ENCODE peak calls at places on chromosomes 2 and 18, in four cellular contexts. O is K562, A is spleen, X is stomach. D is an unnamed sample.

GRCh38 chr2:42074661-42075060 is 26.8 kb downstream of the PKDCC start:
- DNase-seq in O (no peak), A (no peak), X (no peak), D (no peak)

GRCh38 chr2:60480089-60480773 is 73.2 kb downstream of the BCL11A start:
- DNase-seq in A (no peak), X (peak), O (no peak), D (no peak)

GRCh38 chr18:13893418-13893760 is 21.9 kb downstream of the MC2R start:
- DNase-seq in A (no peak), O (no peak), X (no peak), D (no peak)

GRCh38 chr2:119218478-119219064 is 5.1 kb upstream of the STEAP3 start:
- DNase-seq in X (peak), O (peak), A (peak), D (no peak)

GRCh38 chr2:166170356-166170755 is 42.5 kb upstream of the SCN1A start:
- DNase-seq in O (no peak), X (no peak), A (no peak), D (no peak)

GRCh38 chr2:149169653-149170052 is 131.2 kb downstream of the LYPD6B start:
- DNase-seq in A (no peak), X (peak), O (no peak), D (peak)

GRCh38 chr2:58608146-58608545 is 367.0 kb upstream of the FANCL start:
- DNase-seq in X (no peak), A (no peak), O (no peak), D (no peak)

GRCh38 chr2:16722677-16723076 is 57.0 kb upstream of the CYRIA start:
- DNase-seq in A (no peak), O (no peak), X (no peak), D (no peak)

GRCh38 chr2:38122344-38122743 is 46.4 kb upstream of the CYP1B1 start:
- DNase-seq in X (no peak), A (no peak), O (no peak), D (no peak)

GRCh38 chr2:168555283-168555682 is 99.2 kb downstream of the CERS6 start:
- DNase-seq in X (no peak), O (no peak), A (no peak), D (no peak)

GRCh38 chr18:75880913-75881504 is 453.5 kb upstream of the SMIM21 start:
- DNase-seq in A (no peak), X (no peak), O (no peak), D (no peak)

GRCh38 chr2:230052299-230052698 is 16.4 kb downstream of the SLC16A14 start:
- DNase-seq in A (no peak), O (no peak), X (no peak), D (no peak)

GRCh38 chr18:55384551-55385275 is 203.3 kb downstream of the TCF4 start:
- DNase-seq in A (no peak), X (no peak), O (peak), D (peak)

GRCh38 chr18:10559566-10560456 is 34.0 kb downstream of the NAPG start:
- DNase-seq in X (no peak), O (no peak), A (no peak), D (no peak)

GRCh38 chr2:99618579-99619097 is 128.8 kb upstream of the REV1 start:
- DNase-seq in A (no peak), O (no peak), X (no peak), D (no peak)

GRCh38 chr2:172082105-172082943 is 3.0 kb upstream of the DLX1 start:
- DNase-seq in A (no peak), X (no peak), O (no peak), D (no peak)

GRCh38 chr18:9557250-9557943 is 57.0 kb downstream of the PPP4R1 start:
- DNase-seq in A (no peak), O (no peak), X (no peak), D (no peak)

GRCh38 chr18:36769172-36769571 is 59.6 kb downstream of the TPGS2 start:
- DNase-seq in X (no peak), O (no peak), A (no peak), D (no peak)

GRCh38 chr2:85785027-85785822 is 31.4 kb downstream of the ATOH8 start:
- DNase-seq in A (peak), X (no peak), O (no peak), D (no peak)

GRCh38 chr2:3610415-3610814 is 15.5 kb downstream of the COLEC11 start:
- DNase-seq in X (peak), O (no peak), A (peak), D (no peak)

GRCh38 chr2:236580746-236581355 is 11.2 kb downstream of the ACKR3 start:
- DNase-seq in O (no peak), X (no peak), A (no peak), D (no peak)

GRCh38 chr18:40012931-40013609 is 1942.0 kb upstream of the PIK3C3 start:
- DNase-seq in A (no peak), X (no peak), O (no peak), D (no peak)

GRCh38 chr2:238910751-238911351 is 63.0 kb downstream of the TWIST2 start:
- DNase-seq in A (no peak), X (peak), O (no peak), D (no peak)

GRCh38 chr2:207810200-207810788 is 40.6 kb upstream of the FZD5 start:
- DNase-seq in X (no peak), A (no peak), O (no peak), D (no peak)

GRCh38 chr2:11121823-11122155 is 33.5 kb upstream of the SLC66A3 start:
- DNase-seq in X (no peak), O (no peak), A (peak), D (no peak)

GRCh38 chr2:119283873-119284331 is 60.3 kb downstream of the STEAP3 start:
- DNase-seq in X (peak), O (no peak), A (no peak), D (peak)

GRCh38 chr2:1649871-1650473 is 94.3 kb downstream of the PXDN start:
- DNase-seq in X (no peak), O (no peak), A (peak), D (no peak)

GRCh38 chr2:104405628-104406027 is 448.3 kb upstream of the POU3F3 start:
- DNase-seq in A (no peak), O (no peak), X (no peak), D (no peak)

GRCh38 chr2:151518802-151519201 is 109.1 kb downstream of the RIF1 start:
- DNase-seq in O (no peak), X (no peak), A (no peak), D (no peak)

GRCh38 chr2:48883661-48884060 is 128.1 kb upstream of the LHCGR start:
- DNase-seq in X (no peak), O (no peak), A (no peak), D (no peak)

GRCh38 chr2:126756125-126756524 is 100.2 kb downstream of the GYPC start:
- DNase-seq in X (no peak), A (no peak), O (no peak), D (no peak)

GRCh38 chr2:38074047-38074774 is 1.7 kb downstream of the CYP1B1 start:
- DNase-seq in A (peak), O (no peak), X (no peak), D (no peak)

GRCh38 chr18:2914185-2914584 is 67.4 kb downstream of the EMILIN2 start:
- DNase-seq in A (no peak), O (no peak), X (no peak), D (no peak)

GRCh38 chr2:219525533-219526232 is 11.4 kb downstream of the ASIC4 start:
- DNase-seq in A (no peak), O (peak), X (no peak), D (no peak)

GRCh38 chr2:241130316-241130715 is 19.0 kb downstream of the PASK start:
- DNase-seq in A (peak), O (no peak), X (no peak), D (no peak)

GRCh38 chr2:8475349-8476045 is 206.4 kb upstream of the ID2 start:
- DNase-seq in X (no peak), A (no peak), O (no peak), D (no peak)

GRCh38 chr2:196745711-196746110 is 53.8 kb downstream of the GTF3C3 start:
- DNase-seq in A (no peak), X (no peak), O (no peak), D (no peak)

GRCh38 chr2:23803965-23804542 is 122.9 kb downstream of the ATAD2B start:
- DNase-seq in A (no peak), O (peak), X (peak), D (peak)
- TF ChIP-seq CTCF in A (no peak), O (peak), X (no peak), D (no peak)

GRCh38 chr18:74266161-74266560 is 25.6 kb downstream of the CYB5A start:
- DNase-seq in X (no peak), O (no peak), A (no peak), D (no peak)

GRCh38 chr18:74268175-74268574 is 23.6 kb downstream of the CYB5A start:
- DNase-seq in O (no peak), A (no peak), X (no peak), D (no peak)

GRCh38 chr18:74268933-74269620 is 22.7 kb downstream of the CYB5A start:
- DNase-seq in A (no peak), X (no peak), O (peak), D (no peak)

GRCh38 chr18:74264303-74265020 is 27.3 kb downstream of the CYB5A start:
- DNase-seq in O (no peak), X (no peak), A (no peak), D (no peak)

GRCh38 chr18:74265546-74266098 is 26.1 kb downstream of the CYB5A start:
- DNase-seq in O (no peak), A (no peak), X (no peak), D (no peak)
- H3K27ac ChIP-seq in O (no peak), A (no peak), X (no peak), D (no peak)

GRCh38 chr2:232547991-232548390 is 2.4 kb downstream of the TIGD1 start:
- DNase-seq in X (no peak), A (no peak), O (no peak), D (no peak)

GRCh38 chr2:232551289-232551688 is 800 bp downstream of the EIF4E2 start:
- DNase-seq in X (no peak), A (no peak), O (no peak), D (no peak)

GRCh38 chr2:232551776-232552175 is 1.3 kb downstream of the EIF4E2 start:
- DNase-seq in X (no peak), O (no peak), A (no peak), D (no peak)

GRCh38 chr2:232549655-232550350 is 554 bp downstream of the TIGD1 start:
- DNase-seq in A (no peak), O (no peak), X (no peak), D (no peak)

DNA sequence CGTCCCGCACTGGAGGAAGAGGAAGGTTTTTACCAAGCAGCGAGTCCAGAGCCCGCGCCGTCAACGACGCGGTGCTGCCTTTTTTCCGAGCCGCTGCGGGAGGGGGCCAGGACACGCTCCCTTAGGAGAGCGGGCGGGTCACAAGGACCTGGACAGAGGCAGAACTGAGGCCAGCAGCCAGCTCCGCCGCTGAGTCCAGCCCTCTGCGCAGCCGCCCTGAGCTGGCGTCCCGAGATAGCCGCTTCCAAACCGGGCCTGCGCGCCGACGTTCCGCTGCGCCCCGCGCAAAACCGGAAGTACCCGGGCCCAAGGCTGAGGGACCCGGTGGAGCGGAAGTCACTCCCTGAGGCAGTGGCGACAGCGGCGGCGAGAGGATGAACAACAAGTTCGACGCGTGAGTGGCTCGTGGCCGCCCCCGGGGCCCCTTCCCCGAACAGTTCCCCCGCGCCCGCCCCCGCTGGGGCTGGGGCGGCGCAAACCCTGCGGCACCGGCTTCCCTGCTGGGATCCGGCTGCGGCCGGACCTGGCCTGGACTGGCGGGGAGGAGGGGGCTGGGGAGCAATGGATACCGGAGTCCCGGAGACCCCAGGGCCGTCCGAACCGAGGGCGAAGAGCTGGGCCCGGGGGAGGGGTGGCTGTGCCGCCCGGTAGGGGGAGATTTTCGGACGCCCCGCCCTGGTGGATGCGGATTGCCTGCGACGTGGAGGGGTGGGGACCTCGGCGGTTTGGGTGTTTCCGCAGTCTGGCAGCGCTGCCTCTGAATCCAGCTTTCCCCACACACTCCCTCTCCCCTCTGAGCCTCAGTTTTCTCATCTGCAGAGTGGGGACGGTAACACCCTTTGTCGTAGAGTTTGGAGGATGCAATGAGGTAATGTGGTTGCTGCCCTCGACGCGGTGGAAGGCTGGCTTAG is at the start of the genes EIF4E2 and TIGD1:
- DNase-seq in X (peak), O (peak), A (peak), D (peak)
- TF ChIP-seq POLR2A in X (peak), O (peak), A (peak), D (peak)

DNA sequence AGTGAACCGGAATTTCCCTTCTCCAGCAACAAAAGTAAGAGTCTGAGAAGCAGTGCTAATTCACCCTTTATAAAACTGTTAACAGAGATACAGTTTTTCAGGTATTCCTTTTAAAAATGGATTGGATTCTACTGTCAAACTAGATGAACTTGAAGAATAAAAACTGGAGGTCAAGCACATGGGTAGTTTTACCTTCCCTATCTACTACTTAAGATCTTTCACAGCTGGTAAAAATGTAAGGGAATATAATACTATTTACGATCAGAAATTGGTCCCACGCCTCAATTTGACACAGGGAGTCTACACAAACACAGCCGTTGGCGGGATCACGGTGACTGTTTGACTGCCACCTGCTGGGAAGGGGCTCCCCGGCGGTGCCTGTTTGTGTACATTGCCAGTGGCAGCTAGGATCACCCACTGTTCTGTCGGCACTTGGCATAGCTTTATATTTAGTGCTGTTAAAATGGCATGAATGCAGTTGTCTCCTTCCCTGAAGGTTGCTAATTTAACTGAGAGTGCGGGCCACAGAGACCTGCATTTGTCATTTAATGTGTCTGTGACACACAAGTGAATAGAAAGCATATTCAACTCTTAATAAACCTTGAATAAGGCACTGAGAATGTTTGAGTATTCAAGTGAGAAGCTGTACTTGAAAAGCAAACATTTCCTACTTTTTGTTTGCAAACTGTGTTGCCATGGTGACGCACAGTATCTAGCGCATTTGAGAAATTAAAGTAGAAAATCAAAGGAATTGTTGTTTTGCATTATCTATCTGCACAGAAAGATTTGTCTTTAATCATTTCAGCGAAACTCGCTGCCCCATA is 59.6 kb downstream of the ABCG8 start:
- DNase-seq in X (peak), O (peak), A (no peak), D (peak)
- TF ChIP-seq CTCF in X (peak), O (peak), A (no peak), D (peak)

DNA sequence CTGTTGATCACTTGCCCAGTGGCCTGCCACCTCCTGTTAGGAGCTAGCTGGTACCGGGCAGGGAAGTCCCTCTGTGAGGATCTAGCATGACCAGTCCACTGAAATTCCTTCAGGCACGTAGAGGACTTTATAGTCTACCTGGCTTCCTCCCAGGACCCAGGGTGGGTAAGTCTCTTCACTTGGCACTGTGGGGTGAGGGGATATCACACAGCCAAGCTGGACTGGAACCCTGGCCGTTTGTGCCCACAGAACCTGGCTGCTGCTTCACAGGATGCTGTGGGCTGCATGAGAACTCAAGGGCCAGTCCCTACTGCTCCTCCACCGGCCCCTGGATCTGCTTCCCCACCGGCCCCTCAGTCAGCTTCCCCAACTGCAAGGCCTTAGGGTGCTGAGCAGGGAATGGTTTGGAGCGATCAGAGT is 35.8 kb downstream of the HS1BP3 start:
- DNase-seq in O (no peak), A (peak), X (no peak), D (peak)
- H3K27ac ChIP-seq in O (no peak), A (peak), X (peak), D (peak)

DNA sequence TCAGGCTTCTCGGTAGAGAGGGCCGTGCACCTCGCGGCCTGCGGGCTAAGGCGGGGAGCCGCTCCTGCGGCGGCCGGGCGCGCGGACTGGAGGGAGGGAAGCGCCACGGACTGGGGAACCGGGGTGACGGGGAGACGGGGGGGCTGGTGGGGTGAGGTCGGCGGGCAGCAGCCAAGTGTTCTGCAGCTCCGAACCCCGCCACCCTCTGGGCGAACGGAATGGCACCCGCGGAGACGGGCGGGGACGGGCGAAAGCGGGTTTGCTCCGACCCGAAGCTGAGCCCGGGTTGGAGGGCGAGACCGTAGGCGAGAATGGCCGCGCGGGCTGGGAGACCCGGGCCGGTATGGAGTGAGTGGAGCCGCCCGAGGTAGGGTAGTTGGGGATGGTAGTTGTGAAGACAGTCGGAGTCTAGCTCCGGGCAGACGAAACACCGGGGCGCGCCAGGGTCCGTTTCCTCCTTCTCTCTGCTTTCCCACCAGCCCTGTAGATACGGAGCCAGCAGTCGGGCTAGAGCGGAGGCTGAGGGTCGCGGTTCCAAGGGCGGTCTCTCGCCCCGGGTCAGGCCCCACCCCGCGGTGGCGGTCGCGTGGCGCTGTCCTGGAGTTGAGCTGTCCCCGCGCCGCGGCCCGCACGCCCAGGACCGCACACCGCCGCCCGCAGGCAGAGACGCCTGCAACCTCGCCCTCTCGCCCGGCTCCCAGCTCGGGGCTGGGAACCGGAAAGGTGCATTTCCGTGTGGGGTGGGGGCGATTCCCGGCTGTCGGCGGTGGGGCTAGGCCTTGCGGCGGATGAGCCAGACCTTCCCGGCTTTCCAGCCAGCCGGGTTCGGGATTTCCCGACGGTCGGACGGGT is 160.3 kb upstream of the SIX2 start:
- DNase-seq in A (no peak), X (no peak), O (no peak), D (no peak)
- TF ChIP-seq POLR2A in A (no peak), X (no peak), O (no peak), D (no peak)

GRCh38 chr2:122191331-122191730 is 435.9 kb downstream of the TSN start:
- DNase-seq in A (no peak), O (peak), X (no peak), D (no peak)
- TF ChIP-seq CTCF in A (no peak), O (peak), X (no peak), D (no peak)

D was measured in transverse colon.